ENCODE peak calls at places on chromosomes 12 and 14, in six cellular contexts. W, D, F, J, X and E are unnamed samples.

GRCh38 chr14:67510121-67510520 is 21.6 kb upstream of the TMEM229B start:
- DNase-seq in D (no peak), F (peak; percentile 13), W (no peak), X (no peak), J (peak; percentile 30), E (no peak)

GRCh38 chr12:120085920-120086319 is 30.6 kb downstream of the RAB35 start:
- DNase-seq in W (no peak), X (no peak), J (no peak), D (no peak), F (no peak), E (no peak)

GRCh38 chr14:53999061-53999488 is 42.5 kb upstream of the BMP4 start:
- DNase-seq in F (peak; percentile 60), D (no peak), X (no peak), W (no peak), J (peak; percentile 76), E (no peak)

GRCh38 chr12:55142896-55143870 is 17.0 kb downstream of the OR9K2 start:
- DNase-seq in D (peak; percentile 59), J (peak; percentile 38), F (peak; percentile 46), W (peak; percentile 78), X (peak; percentile 64), E (no peak)

GRCh38 chr14:20632448-20632830 is 9.1 kb downstream of the OR6S1 start:
- DNase-seq in X (no peak), F (no peak), W (peak; percentile 13), J (no peak), D (no peak), E (no peak)

GRCh38 chr14:71533396-71533795 is 398.8 kb upstream of the RGS6 start:
- DNase-seq in D (no peak), J (peak; percentile 50), F (peak; percentile 39), X (no peak), W (no peak), E (no peak)

GRCh38 chr12:125163148-125163547 is 97.9 kb downstream of the AACS start:
- DNase-seq in D (no peak), F (no peak), W (no peak), X (no peak), J (no peak), E (no peak)

GRCh38 chr12:43333650-43334043 is 218.4 kb downstream of the ADAMTS20 start:
- DNase-seq in F (no peak), X (no peak), W (no peak), D (no peak), J (no peak), E (no peak)

GRCh38 chr14:34300330-34300729 is 161.7 kb downstream of the SPTSSA start:
- DNase-seq in F (no peak), J (no peak), D (no peak), X (no peak), W (no peak), E (no peak)

GRCh38 chr12:120367252-120367923 is 1.6 kb downstream of the MSI1 start:
- DNase-seq in D (peak; percentile 79), J (no peak), F (no peak), X (no peak), W (no peak), E (no peak)

GRCh38 chr12:27333311-27334009 is 824 bp downstream of the BMAL2 start:
- DNase-seq in J (no peak), W (peak; percentile 46), D (peak; percentile 34), F (no peak), X (peak; percentile 22), E (no peak)

GRCh38 chr14:76420827-76421226 is 44.9 kb downstream of the ESRRB start:
- DNase-seq in W (no peak), D (peak; percentile 20), F (no peak), J (no peak), X (no peak), E (no peak)

GRCh38 chr12:122917508-122918227 is 21.7 kb upstream of the VPS37B start:
- DNase-seq in W (peak; percentile 93), X (no peak), J (peak; percentile 73), D (no peak), F (peak; percentile 88), E (no peak)

GRCh38 chr12:54463034-54463433 is 10.4 kb downstream of the GTSF1 start:
- DNase-seq in X (peak; percentile 69), F (peak; percentile 92), D (no peak), J (peak; percentile 27), W (peak; percentile 46), E (no peak)

GRCh38 chr14:81450100-81450531 is 50.0 kb upstream of the STON2 start:
- DNase-seq in W (no peak), X (peak; percentile 30), F (no peak), J (no peak), D (peak; percentile 88), E (peak; percentile 74)

GRCh38 chr14:22096511-22096890 is 422.9 kb upstream of the OR4E1 start:
- DNase-seq in X (no peak), W (no peak), F (no peak), J (no peak), D (no peak), E (no peak)

GRCh38 chr14:104297721-104298401 is 159.5 kb downstream of the KIF26A start:
- DNase-seq in D (peak; percentile 6), X (no peak), F (no peak), J (no peak), W (no peak), E (peak; percentile 18)

GRCh38 chr14:42224053-42224888 is 617.6 kb downstream of the LRFN5 start:
- DNase-seq in X (peak; percentile 90), D (peak; percentile 69), W (peak; percentile 90), J (peak; percentile 68), F (peak; percentile 79), E (peak; percentile 37)

GRCh38 chr14:68607081-68607851 is 185.6 kb downstream of the ZFP36L1 start:
- DNase-seq in J (peak; percentile 64), X (no peak), D (no peak), F (peak; percentile 36), W (peak; percentile 50), E (peak; percentile 62)

GRCh38 chr12:57766464-57767311 is at the start of gene CYP27B1:
- DNase-seq in F (no peak), J (peak; percentile 7), X (no peak), W (peak; percentile 63), D (peak; percentile 97), E (no peak)

GRCh38 chr14:72932893-72933292 is 6.6 kb downstream of the DCAF4 start:
- DNase-seq in D (no peak), J (no peak), X (no peak), F (no peak), W (no peak), E (no peak)

GRCh38 chr12:52566847-52567291 is 6.8 kb downstream of the KRT74 start:
- DNase-seq in W (no peak), J (no peak), F (no peak), D (no peak), X (no peak), E (no peak)

GRCh38 chr12:108525681-108526080 is 10.6 kb downstream of the FICD start:
- DNase-seq in W (peak; percentile 67), F (no peak), D (no peak), J (peak; percentile 86), X (no peak), E (no peak)

GRCh38 chr14:90336401-90336800 is 4.7 kb upstream of the NRDE2 start:
- DNase-seq in J (no peak), W (no peak), X (no peak), F (no peak), D (no peak), E (no peak)

GRCh38 chr14:90330203-90331196 is 1.2 kb downstream of the NRDE2 start:
- DNase-seq in D (no peak), X (no peak), J (no peak), W (no peak), F (no peak), E (no peak)

GRCh38 chr14:90332271-90332584 is 487 bp upstream of the NRDE2 start:
- DNase-seq in F (no peak), J (no peak), D (no peak), W (no peak), X (no peak), E (no peak)

GRCh38 chr14:90336985-90337384 is 5.2 kb upstream of the NRDE2 start:
- DNase-seq in W (peak; percentile 89), X (no peak), F (no peak), J (no peak), D (no peak), E (no peak)

GRCh38 chr14:90331497-90332270 is at the start of gene NRDE2:
- DNase-seq in X (peak; percentile 99), D (peak; percentile 81), F (peak; percentile 98), W (peak; percentile 96), J (peak; percentile 91), E (peak; percentile 98)
- TF ChIP-seq CTCF in X (no peak), D (no peak), F (no peak), W (no peak), J (no peak), E (no peak)

GRCh38 chr14:36495666-36496065 is 24.4 kb downstream of the NKX2-1 start:
- DNase-seq in X (no peak), J (no peak), W (no peak), F (no peak), D (no peak), E (no peak)

GRCh38 chr14:36496346-36496745 is 23.7 kb downstream of the NKX2-1 start:
- DNase-seq in D (no peak), J (no peak), F (no peak), X (no peak), W (no peak), E (no peak)

GRCh38 chr14:36498938-36499337 is 21.1 kb downstream of the NKX2-1 start:
- DNase-seq in J (no peak), W (no peak), X (no peak), D (no peak), F (no peak), E (no peak)

DNA sequence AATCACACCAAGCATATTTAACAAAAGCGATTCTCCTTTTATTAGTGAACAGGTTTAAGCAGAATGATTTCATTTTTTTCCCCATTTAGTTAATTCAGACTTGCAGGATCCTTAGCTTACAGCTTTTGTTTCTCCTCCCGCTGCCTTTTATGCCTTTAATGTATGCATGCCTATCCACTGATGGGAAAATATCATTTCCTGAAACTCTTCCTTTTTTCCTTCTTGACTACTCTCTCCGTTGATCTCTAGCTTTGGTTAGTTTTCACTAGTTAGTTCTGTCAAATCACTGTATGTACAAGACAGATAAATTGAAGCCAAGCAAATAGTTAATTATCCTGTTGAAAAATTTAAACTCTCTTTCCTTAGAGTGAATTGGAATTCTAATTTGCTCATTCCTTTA is 26.3 kb downstream of the NKX2-1 start:
- DNase-seq in J (no peak), F (no peak), X (no peak), D (no peak), W (no peak), E (no peak)
- H3K4me3 ChIP-seq in J (no peak overlapping the region), F (no peak overlapping the region), X (no peak overlapping the region), D (no peak overlapping the region), W (no peak overlapping the region), E (no peak overlapping the region)

DNA sequence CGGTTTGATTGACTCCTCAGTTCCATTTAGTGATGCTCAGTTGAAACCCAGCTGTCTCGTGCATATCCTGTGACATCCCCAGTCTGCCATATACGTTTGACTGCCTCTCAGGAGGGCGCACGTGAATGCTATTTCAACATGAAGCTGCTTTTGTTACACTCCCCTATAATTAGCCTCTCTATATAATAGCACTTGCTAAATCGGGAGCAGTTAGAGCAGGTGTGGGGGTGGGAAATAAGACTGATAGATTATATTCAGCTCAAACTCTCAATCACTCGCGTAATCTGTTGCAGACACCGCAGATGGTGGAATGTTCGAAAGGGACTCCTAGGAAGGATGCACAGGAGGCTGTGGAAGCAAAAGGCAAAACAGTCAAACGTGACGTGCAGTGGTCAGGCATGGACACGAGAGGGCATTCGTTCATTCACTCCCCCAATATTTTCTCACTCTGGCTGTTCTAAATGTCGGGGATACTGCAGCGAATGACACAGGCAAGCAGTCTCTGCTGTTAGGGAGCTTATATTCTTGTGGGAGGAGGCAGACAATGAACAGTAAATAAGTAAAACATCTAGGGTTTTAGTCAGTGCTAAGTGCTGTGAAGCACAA is 29.8 kb downstream of the KCNA1 start:
- DNase-seq in F (no peak), W (no peak), X (no peak), D (peak; percentile 80), J (no peak), E (no peak)
- TF ChIP-seq CTCF in F (no peak), W (no peak), X (no peak), D (peak; percentile 79), J (no peak), E (no peak)

GRCh38 chr12:30795410-30795659 is 40.6 kb upstream of the CAPRIN2 start:
- DNase-seq in D (no peak), X (no peak), W (no peak), F (no peak), J (no peak), E (no peak)
- H3K4me3 ChIP-seq in D (no peak overlapping the region), X (peak overlapping the region; percentile 67), W (peak overlapping the region; percentile 80), F (peak overlapping the region; percentile 61), J (peak overlapping the region; percentile 61), E (peak overlapping the region; percentile 46)